ENCODE peak calls at places on chromosomes 12 and 14, in four cellular contexts. One of them, this sample, is unnamed.

GRCh38 chr12:72493390-72493789 is 221.2 kb downstream of the TRHDE start:
- DNase-seq in HepG2: no peak
- DNase-seq in HCT116: no peak
- DNase-seq in K562: no peak
- DNase-seq in this sample: no peak

GRCh38 chr12:113060336-113060960 is 3.9 kb downstream of the DTX1 start:
- DNase-seq in HepG2: no peak
- DNase-seq in HCT116: no peak
- DNase-seq in K562: no peak
- DNase-seq in this sample: no peak

GRCh38 chr12:47038270-47038748 is 41.1 kb upstream of the PCED1B start:
- DNase-seq in HCT116: no peak
- DNase-seq in K562: no peak
- DNase-seq in HepG2: no peak
- DNase-seq in this sample: no peak

GRCh38 chr14:104138891-104139459 is 588 bp downstream of the KIF26A start:
- DNase-seq in HCT116: no peak
- DNase-seq in K562: no peak
- DNase-seq in HepG2: no peak
- DNase-seq in this sample: no peak

GRCh38 chr12:64107776-64108175 is 114.3 kb downstream of the KICS2 start:
- DNase-seq in HepG2: no peak
- DNase-seq in HCT116: no peak
- DNase-seq in K562: no peak
- DNase-seq in this sample: no peak

GRCh38 chr14:65019944-65020566 is 33.4 kb downstream of the FNTB start:
- DNase-seq in HCT116: peak
- DNase-seq in HepG2: peak
- DNase-seq in K562: peak
- DNase-seq in this sample: peak

GRCh38 chr12:124036117-124037109 is 63.4 kb downstream of the ZNF664 start:
- DNase-seq in HepG2: peak
- DNase-seq in K562: peak
- DNase-seq in HCT116: peak
- DNase-seq in this sample: peak

GRCh38 chr12:121223283-121223946 is 13.5 kb downstream of the P2RX4 start:
- DNase-seq in HCT116: no peak
- DNase-seq in K562: no peak
- DNase-seq in HepG2: no peak
- DNase-seq in this sample: no peak

GRCh38 chr14:104659146-104659545 is 30.3 kb upstream of the INF2 start:
- DNase-seq in HepG2: no peak
- DNase-seq in HCT116: no peak
- DNase-seq in K562: no peak
- DNase-seq in this sample: no peak

GRCh38 chr12:94545937-94546771 is 86.5 kb upstream of the CEP83 start:
- DNase-seq in HCT116: peak
- DNase-seq in K562: peak
- DNase-seq in HepG2: peak
- DNase-seq in this sample: peak

GRCh38 chr14:44897041-44897843 is 64.5 kb downstream of the KLHL28 start:
- DNase-seq in HCT116: peak
- DNase-seq in HepG2: peak
- DNase-seq in K562: peak
- DNase-seq in this sample: peak

GRCh38 chr14:54568821-54569591 is 2.1 kb downstream of the SAMD4A start:
- DNase-seq in K562: no peak
- DNase-seq in HCT116: no peak
- DNase-seq in HepG2: peak
- DNase-seq in this sample: no peak

GRCh38 chr14:99548285-99548684 is 55.7 kb downstream of the CCDC85C start:
- DNase-seq in HepG2: no peak
- DNase-seq in HCT116: no peak
- DNase-seq in K562: no peak
- DNase-seq in this sample: no peak

GRCh38 chr14:89618821-89619551 is 202.0 kb upstream of the FOXN3 start:
- DNase-seq in HepG2: peak
- DNase-seq in HCT116: peak
- DNase-seq in K562: peak
- DNase-seq in this sample: no peak

GRCh38 chr12:65695077-65695865 is 129.0 kb upstream of the HMGA2 start:
- DNase-seq in K562: no peak
- DNase-seq in HepG2: peak
- DNase-seq in HCT116: peak
- DNase-seq in this sample: peak

GRCh38 chr12:5193569-5193968 is 149.9 kb downstream of the KCNA5 start:
- DNase-seq in HCT116: no peak
- DNase-seq in K562: no peak
- DNase-seq in HepG2: no peak
- DNase-seq in this sample: no peak

GRCh38 chr12:4555804-4556203 is 6.2 kb upstream of the DYRK4 start:
- DNase-seq in K562: no peak
- DNase-seq in HCT116: no peak
- DNase-seq in HepG2: no peak
- DNase-seq in this sample: no peak

GRCh38 chr12:47346251-47347019 is 266.7 kb upstream of the AMIGO2 start:
- DNase-seq in HepG2: peak
- DNase-seq in K562: no peak
- DNase-seq in HCT116: no peak
- DNase-seq in this sample: no peak

GRCh38 chr14:76235628-76236027 is 83.9 kb downstream of the GPATCH2L start:
- DNase-seq in K562: no peak
- DNase-seq in HCT116: no peak
- DNase-seq in HepG2: no peak
- DNase-seq in this sample: no peak
- TF ChIP-seq TCF7L2 in K562: no peak
- TF ChIP-seq TCF7L2 in HCT116: no peak
- TF ChIP-seq TCF7L2 in HepG2: no peak
- TF ChIP-seq TCF7L2 in this sample: no peak

GRCh38 chr12:252634-253033 is 10.0 kb downstream of the SLC6A13 start:
- DNase-seq in HepG2: peak
- DNase-seq in K562: no peak
- DNase-seq in HCT116: no peak
- DNase-seq in this sample: no peak

GRCh38 chr12:256225-256624 is 6.4 kb downstream of the SLC6A13 start:
- DNase-seq in HCT116: no peak
- DNase-seq in HepG2: no peak
- DNase-seq in K562: no peak
- DNase-seq in this sample: no peak

GRCh38 chr12:253116-253831 is 9.4 kb downstream of the SLC6A13 start:
- DNase-seq in HepG2: no peak
- DNase-seq in K562: no peak
- DNase-seq in HCT116: no peak
- DNase-seq in this sample: no peak

GRCh38 chr12:254912-255311 is 7.7 kb downstream of the SLC6A13 start:
- DNase-seq in HCT116: no peak
- DNase-seq in K562: no peak
- DNase-seq in HepG2: no peak
- DNase-seq in this sample: no peak

DNA sequence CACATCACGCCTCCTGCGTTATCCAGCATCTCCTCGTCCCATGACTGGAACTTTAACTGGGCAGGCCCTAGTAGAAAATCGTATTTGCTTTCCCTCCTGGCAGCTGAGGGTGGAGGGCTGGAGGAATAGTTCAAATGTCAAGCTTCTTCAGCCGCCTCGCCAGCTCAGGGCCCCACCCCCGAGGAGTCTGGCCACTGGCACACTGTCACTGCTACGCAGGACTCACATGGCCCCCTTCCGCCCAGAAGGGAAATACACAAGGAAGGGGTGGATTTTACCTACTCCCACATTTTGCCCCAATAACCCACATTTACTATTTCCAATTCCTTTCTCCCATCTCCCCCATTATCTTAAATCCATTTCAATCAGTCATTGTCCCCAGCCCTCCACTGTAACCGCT is 8.6 kb downstream of the SLC6A13 start:
- DNase-seq in HepG2: no peak
- DNase-seq in K562: no peak
- DNase-seq in HCT116: no peak
- DNase-seq in this sample: no peak
- TF ChIP-seq CTCF in HepG2: peak
- TF ChIP-seq CTCF in K562: no peak
- TF ChIP-seq CTCF in HCT116: no peak
- TF ChIP-seq CTCF in this sample: no peak

GRCh38 chr14:67239582-67239981 is 1.7 kb upstream of the PALS1 start:
- DNase-seq in HCT116: no peak
- DNase-seq in K562: no peak
- DNase-seq in HepG2: no peak
- DNase-seq in this sample: no peak
- TF ChIP-seq POLR2AphosphoS5 in HCT116: no peak
- TF ChIP-seq POLR2AphosphoS5 in K562: no peak
- TF ChIP-seq POLR2AphosphoS5 in HepG2: no peak
- TF ChIP-seq POLR2AphosphoS5 in this sample: no peak

GRCh38 chr12:131397493-131398181 is 313.3 kb upstream of the SFSWAP start:
- DNase-seq in HepG2: no peak
- DNase-seq in HCT116: no peak
- DNase-seq in K562: no peak
- DNase-seq in this sample: no peak
- TF ChIP-seq TCF7L2 in HepG2: no peak
- TF ChIP-seq TCF7L2 in HCT116: no peak
- TF ChIP-seq TCF7L2 in K562: no peak
- TF ChIP-seq TCF7L2 in this sample: no peak

DNA sequence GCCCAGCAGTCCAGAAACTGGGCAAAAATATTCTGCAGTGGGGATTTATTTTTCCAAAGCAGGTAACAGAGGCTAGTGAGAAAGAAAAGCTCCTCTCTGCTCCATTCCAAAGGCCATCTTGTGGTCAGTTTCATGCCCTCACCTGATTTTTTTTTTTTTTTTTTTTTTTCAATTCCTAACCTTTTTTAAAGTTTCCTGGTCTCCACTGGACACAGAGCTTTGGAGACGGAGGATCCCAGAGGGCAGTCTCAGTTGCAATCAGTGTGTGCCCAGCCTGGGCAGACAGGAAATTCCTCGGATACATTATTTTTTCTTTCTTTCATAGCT is 178.7 kb upstream of the BCL2L14 start:
- DNase-seq in HepG2: peak
- DNase-seq in HCT116: no peak
- DNase-seq in K562: no peak
- DNase-seq in this sample: no peak
- TF ChIP-seq CTCF in HepG2: no peak
- TF ChIP-seq CTCF in HCT116: no peak
- TF ChIP-seq CTCF in K562: no peak
- TF ChIP-seq CTCF in this sample: peak

GRCh38 chr12:12976366-12976765 is 23.7 kb downstream of the HEBP1 start:
- DNase-seq in HepG2: no peak
- DNase-seq in HCT116: no peak
- DNase-seq in K562: no peak
- DNase-seq in this sample: no peak
- TF ChIP-seq POLR2AphosphoS5 in HepG2: no peak
- TF ChIP-seq POLR2AphosphoS5 in HCT116: no peak
- TF ChIP-seq POLR2AphosphoS5 in K562: no peak
- TF ChIP-seq POLR2AphosphoS5 in this sample: no peak

GRCh38 chr14:36905272-36906046 is 243.8 kb downstream of the PAX9 start:
- DNase-seq in HepG2: no peak
- DNase-seq in K562: no peak
- DNase-seq in HCT116: no peak
- DNase-seq in this sample: no peak

DNA sequence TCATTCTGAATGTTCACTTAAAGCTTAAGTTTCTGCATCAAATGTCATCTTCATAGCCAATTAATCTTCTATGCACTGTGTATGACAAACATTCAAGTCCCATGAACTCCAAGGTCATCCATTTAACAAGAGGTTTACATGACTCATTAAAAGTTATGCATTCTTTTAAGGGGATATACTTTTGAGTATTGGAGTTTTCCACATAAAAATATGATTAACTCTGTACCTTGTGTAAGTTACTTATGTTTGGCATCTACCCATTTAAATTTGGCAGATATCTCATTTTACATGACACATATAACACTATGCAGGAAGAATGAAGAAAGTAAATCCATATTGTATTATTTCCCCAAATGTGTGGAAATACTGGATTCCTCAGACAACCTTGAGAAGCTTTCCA is 240.2 kb downstream of the PAX9 start:
- DNase-seq in HCT116: no peak
- DNase-seq in K562: no peak
- DNase-seq in HepG2: no peak
- DNase-seq in this sample: no peak
- TF ChIP-seq TCF7L2 in HCT116: no peak
- TF ChIP-seq TCF7L2 in K562: no peak
- TF ChIP-seq TCF7L2 in HepG2: no peak
- TF ChIP-seq TCF7L2 in this sample: no peak

This sample was measured in Panc1.